ENCODE peak calls at places on chromosomes 1 and 21, in eight cellular contexts. X, E, D, J, Y, C, O and Q are unnamed samples.
A peak's percentile ranks its signal among the peaks of the same experiment; 100 is the strongest.

GRCh38 chr1:232705815-232706575 is 76.1 kb upstream of the SIPA1L2 start:
- DNase-seq in C (no peak), O (no peak), Y (no peak), X (no peak), D (no peak), J (no peak), E (no peak), Q (no peak)

GRCh38 chr1:4681026-4681425 is 26.6 kb downstream of the AJAP1 start:
- DNase-seq in X (no peak), D (no peak), O (no peak), E (no peak), Y (no peak), C (no peak), J (no peak), Q (peak; percentile 40)

GRCh38 chr1:177170756-177171535 is at the start of gene BRINP2:
- DNase-seq in X (peak; percentile 29), E (no peak), J (peak; percentile 89), D (no peak), Y (peak; percentile 76), O (peak; percentile 2), C (peak; percentile 97), Q (peak; percentile 71)

GRCh38 chr1:28326980-28327379 is 1.9 kb upstream of the MED18 start:
- DNase-seq in X (peak; percentile 12), O (no peak), C (no peak), E (no peak), J (no peak), Y (no peak), D (peak; percentile 20), Q (no peak)

GRCh38 chr1:43549921-43550597 is 19.4 kb downstream of the PTPRF start:
- DNase-seq in C (peak; percentile 99), Y (peak; percentile 96), X (no peak), O (peak; percentile 22), E (peak; percentile 68), D (no peak), J (peak; percentile 88), Q (no peak)

GRCh38 chr21:37047079-37047478 is 25.8 kb downstream of the PIGP start:
- DNase-seq in J (no peak), X (no peak), Y (no peak), D (no peak), O (no peak), C (peak; percentile 66), E (no peak), Q (no peak)

GRCh38 chr1:206579747-206580437 is 32.4 kb downstream of the EIF2D start:
- DNase-seq in O (peak; percentile 89), J (no peak), E (no peak), Y (peak; percentile 89), X (peak; percentile 22), D (peak; percentile 83), C (no peak), Q (peak; percentile 43)

GRCh38 chr21:42411891-42412635 is 8.4 kb downstream of the UBASH3A start:
- DNase-seq in C (no peak), Y (no peak), E (no peak), J (no peak), X (no peak), D (no peak), O (no peak), Q (no peak)

GRCh38 chr1:206032356-206033140 is 8.9 kb upstream of the CTSE start:
- DNase-seq in E (no peak), C (no peak), J (peak; percentile 3), X (no peak), Y (no peak), D (no peak), O (no peak), Q (no peak)

GRCh38 chr1:206587904-206588303 is 24.4 kb downstream of the EIF2D start:
- DNase-seq in C (no peak), E (no peak), X (no peak), Y (no peak), O (no peak), D (no peak), J (no peak), Q (no peak)

GRCh38 chr1:104195395-104195794 is 445.7 kb downstream of the AMY1C start:
- DNase-seq in D (no peak), Y (no peak), J (no peak), E (no peak), O (no peak), X (no peak), C (no peak), Q (no peak)

GRCh38 chr21:44437371-44437695 is 18.0 kb upstream of the LRRC3 start:
- DNase-seq in C (peak; percentile 37), X (no peak), D (no peak), Y (peak; percentile 12), E (no peak), J (no peak), O (no peak), Q (no peak)
- H3K27ac ChIP-seq in C (no peak overlapping the region), X (no peak overlapping the region), D (no peak overlapping the region), Y (no peak overlapping the region), E (no peak overlapping the region), J (no peak overlapping the region), O (no peak overlapping the region), Q (no peak overlapping the region)

DNA sequence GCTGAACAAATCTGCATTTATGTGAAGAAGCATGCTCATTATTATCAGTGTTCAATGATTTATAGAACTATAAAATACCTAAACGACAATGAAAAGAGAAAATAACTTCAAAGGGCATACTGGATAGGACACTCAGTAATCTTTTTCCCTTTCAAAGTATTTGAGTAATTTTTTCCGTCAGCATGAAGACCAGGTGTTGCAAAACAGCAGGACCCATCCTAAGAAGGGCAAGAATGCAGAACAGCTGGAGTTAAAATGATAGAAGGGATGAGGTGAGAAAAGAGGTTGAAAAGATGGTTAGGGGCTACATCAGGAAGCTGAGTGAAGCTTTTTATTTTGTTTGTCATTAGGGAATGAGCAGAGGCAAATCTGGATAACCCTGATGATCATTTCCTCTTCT is 7.1 kb upstream of the RGS18 start:
- DNase-seq in Y (no peak), C (no peak), D (no peak), E (no peak), O (no peak), J (no peak), X (no peak), Q (no peak)
- H3K27ac ChIP-seq in Y (no peak overlapping the region), C (no peak overlapping the region), D (no peak overlapping the region), E (no peak overlapping the region), O (no peak overlapping the region), J (no peak overlapping the region), X (no peak overlapping the region), Q (no peak overlapping the region)

GRCh38 chr1:36711480-36711879 is 228.8 kb upstream of the CSF3R start:
- DNase-seq in J (no peak), Y (no peak), C (peak; percentile 76), D (no peak), O (no peak), E (no peak), X (no peak), Q (no peak)

GRCh38 chr1:36708587-36708986 is 225.9 kb upstream of the CSF3R start:
- DNase-seq in O (no peak), E (no peak), D (no peak), Y (no peak), C (no peak), X (no peak), J (no peak), Q (no peak)

GRCh38 chr1:36710008-36710407 is 227.3 kb upstream of the CSF3R start:
- DNase-seq in C (no peak), E (no peak), J (no peak), X (no peak), D (no peak), Y (no peak), O (no peak), Q (no peak)

GRCh38 chr1:36710901-36711300 is 228.2 kb upstream of the CSF3R start:
- DNase-seq in O (no peak), D (no peak), X (no peak), J (no peak), C (no peak), Y (no peak), E (no peak), Q (no peak)

DNA sequence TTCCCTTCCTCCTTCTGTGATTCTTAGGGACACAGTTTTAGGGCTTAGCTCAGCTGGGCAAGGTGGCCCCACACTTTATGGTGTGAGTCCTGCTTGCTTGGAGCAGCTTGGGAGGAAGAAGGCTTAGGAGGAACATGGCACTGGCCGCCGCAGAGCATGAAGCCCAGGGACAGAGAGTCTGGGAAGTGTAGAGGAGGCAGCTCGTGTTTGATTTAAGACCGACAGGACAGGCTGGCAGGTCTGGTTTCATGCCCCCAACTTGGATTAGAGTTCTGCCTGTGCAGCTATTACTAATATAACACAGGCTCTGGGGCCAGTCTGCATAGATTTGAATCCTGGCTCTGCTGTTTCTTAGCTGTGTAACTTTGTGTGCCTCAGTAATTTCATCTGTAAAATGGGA is 229.4 kb upstream of the CSF3R start:
- DNase-seq in Y (no peak), E (no peak), X (no peak), C (no peak), J (no peak), O (no peak), D (no peak), Q (no peak)
- H3K27ac ChIP-seq in Y (no peak overlapping the region), E (no peak overlapping the region), X (no peak overlapping the region), C (no peak overlapping the region), J (no peak overlapping the region), O (no peak overlapping the region), D (no peak overlapping the region), Q (no peak overlapping the region)

DNA sequence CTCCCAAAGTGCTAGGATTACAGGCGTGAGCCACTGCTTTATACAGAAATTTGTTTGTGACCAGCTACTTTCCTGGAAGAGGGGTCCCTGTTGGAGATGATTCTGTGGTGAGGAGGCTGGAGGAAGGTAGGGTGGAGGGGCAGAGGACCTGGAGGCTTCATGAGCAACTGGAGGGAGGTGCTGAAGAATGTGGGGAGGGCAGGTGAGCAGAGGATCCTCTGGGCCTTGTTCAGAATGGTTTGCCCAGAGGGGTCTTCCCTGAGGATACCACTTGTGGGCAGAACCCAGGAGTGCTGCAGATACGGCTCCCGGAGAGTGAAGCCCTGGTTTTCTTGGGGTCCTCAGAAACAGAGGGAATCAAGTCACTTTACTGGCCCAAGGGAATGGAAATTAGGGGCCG is 67.2 kb upstream of the WDR26 start:
- DNase-seq in Y (no peak), O (no peak), D (no peak), C (no peak), J (no peak), E (no peak), X (no peak), Q (no peak)
- H3K27ac ChIP-seq in Y (no peak overlapping the region), O (no peak overlapping the region), D (no peak overlapping the region), C (no peak overlapping the region), J (no peak overlapping the region), E (no peak overlapping the region), X (no peak overlapping the region), Q (no peak overlapping the region)